ENCODE peak calls at places on chromosomes 4 and X, in four cellular contexts. D is uterus, Q is OCI-LY7, V is HCT116. B is an unnamed sample.

GRCh38 chr4:2417196-2417764 is 1.2 kb downstream of the ZFYVE28 start:
- DNase-seq in V (no peak), D (no peak), Q (no peak), B (no peak)

GRCh38 chr4:120672558-120673147 is 249.9 kb downstream of the PRDM5 start:
- DNase-seq in V (no peak), D (no peak), Q (no peak), B (no peak)

GRCh38 chr4:41070516-41071281 is 143.6 kb downstream of the APBB2 start:
- DNase-seq in Q (no peak), D (no peak), V (no peak), B (no peak)

GRCh38 chr4:23822181-23822580 is 67.7 kb downstream of the PPARGC1A start:
- DNase-seq in D (no peak), V (no peak), Q (no peak), B (no peak)

GRCh38 chrX:281166-281999 is at the start of gene PLCXD1:
- DNase-seq in D (no peak), V (no peak), Q (peak; percentile 84), B (no peak)

GRCh38 chr4:35725131-35725530 is 519.2 kb downstream of the ARAP2 start:
- DNase-seq in Q (peak; percentile 2), D (no peak), V (no peak), B (no peak)

GRCh38 chrX:2782778-2783177 is 30.9 kb downstream of the XG start:
- DNase-seq in Q (no peak), V (no peak), D (no peak), B (no peak)

GRCh38 chr4:75830906-75831305 is 71.3 kb downstream of the PPEF2 start:
- DNase-seq in Q (no peak), D (no peak), V (no peak), B (no peak)

GRCh38 chr4:149164282-149164681 is 651.4 kb downstream of the IQCM start:
- DNase-seq in V (no peak), D (no peak), Q (no peak), B (no peak)

GRCh38 chrX:153735274-153735673 is 10.6 kb downstream of the ABCD1 start:
- DNase-seq in Q (peak; percentile 46), D (no peak), V (no peak), B (no peak)

GRCh38 chr4:84971319-84971932 is 4.9 kb upstream of the WDFY3 start:
- DNase-seq in Q (peak; percentile 23), D (no peak), V (peak; percentile 26), B (no peak)

GRCh38 chrX:150693782-150694574 is 782 bp downstream of the MTMR1 start:
- DNase-seq in D (no peak), V (peak; percentile 8), Q (peak; percentile 93), B (peak; percentile 66)

GRCh38 chr4:169745291-169745690 is 12.5 kb downstream of the HPF1 start:
- DNase-seq in Q (no peak), V (no peak), D (no peak), B (no peak)

GRCh38 chr4:105483840-105484239 is 10.0 kb upstream of the PPA2 start:
- DNase-seq in Q (no peak), D (no peak), V (no peak), B (no peak)

GRCh38 chr4:132809298-132810032 is 339.6 kb upstream of the PCDH10 start:
- DNase-seq in D (no peak), V (no peak), Q (peak; percentile 2), B (no peak)

GRCh38 chr4:56648245-56649151 is 32.6 kb downstream of the HOPX start:
- DNase-seq in D (no peak), Q (no peak), V (no peak), B (no peak)

GRCh38 chr4:123359449-123360306 is 36.9 kb upstream of the SPRY1 start:
- DNase-seq in Q (peak; percentile 73), D (no peak), V (no peak), B (no peak)

GRCh38 chrX:114152130-114152529 is 431.8 kb upstream of the HTR2C start:
- DNase-seq in V (peak; percentile 65), Q (no peak), D (no peak), B (no peak)

GRCh38 chr4:4386296-4386735 is 586 bp upstream of the NSG1 start:
- DNase-seq in V (no peak), D (no peak), Q (peak; percentile 66), B (no peak)

GRCh38 chr4:113145519-113146291 is 96.3 kb downstream of the ANK2 start:
- DNase-seq in D (no peak), V (no peak), Q (no peak), B (no peak)

GRCh38 chr4:6352031-6352763 is 82.5 kb downstream of the WFS1 start:
- DNase-seq in V (no peak), Q (no peak), D (no peak), B (no peak)

GRCh38 chr4:2923141-2923551 is 40.1 kb downstream of the NOP14 start:
- DNase-seq in V (no peak), Q (no peak), D (peak; percentile 9), B (peak; percentile 4)

GRCh38 chr4:119550857-119551532 is 77.6 kb downstream of the PDE5A start:
- DNase-seq in Q (no peak), D (no peak), V (no peak), B (no peak)

GRCh38 chr4:173013232-173013932 is 155.2 kb upstream of the GALNT7 start:
- DNase-seq in Q (peak; percentile 59), D (peak; percentile 52), V (no peak), B (no peak)

GRCh38 chr4:82718067-82718935 is 80.3 kb downstream of the SCD5 start:
- DNase-seq in Q (no peak), V (no peak), D (peak; percentile 56), B (peak; percentile 79)

GRCh38 chrX:45751156-45751555 is 550.5 kb upstream of the DIPK2B start:
- DNase-seq in V (no peak), Q (no peak), D (no peak), B (no peak)
- H3K36me3 ChIP-seq in V (peaks cover 28% of the 10 kb centered on the region), Q (no peaks in the 10 kb centered on the region), D (peaks cover 3% of the 10 kb centered on the region), B (no peaks in the 10 kb centered on the region)

DNA sequence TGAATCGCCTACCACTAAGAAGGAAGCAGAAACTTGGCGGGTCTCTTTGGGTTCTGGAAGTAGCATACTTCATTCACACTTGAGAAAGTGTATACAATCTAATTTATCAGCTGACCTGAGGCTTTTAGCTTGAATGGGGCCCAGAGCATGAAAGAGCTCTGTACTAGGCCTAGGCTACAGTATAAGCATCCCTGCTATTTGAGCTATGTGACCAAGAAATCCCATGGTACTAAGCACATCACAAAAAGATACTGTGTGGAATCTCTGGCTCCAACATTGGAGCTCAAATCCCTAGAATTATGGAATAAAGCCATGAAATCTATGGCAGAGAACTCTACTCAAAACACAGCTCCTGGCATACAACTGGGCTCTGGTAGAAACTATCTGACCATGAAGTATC is 43.9 kb upstream of the CCDC149 start:
- DNase-seq in D (no peak), Q (no peak), V (no peak), B (no peak)
- H3K9me3 ChIP-seq in D (no peaks in the 10 kb centered on the region), Q (no peaks in the 10 kb centered on the region), V (no peaks in the 10 kb centered on the region), B (no peaks in the 10 kb centered on the region)

GRCh38 chr4:115790812-115791211 is 677.4 kb upstream of the NDST4 start:
- DNase-seq in Q (no peak), D (no peak), V (no peak), B (no peak)
- TF ChIP-seq CTCF in Q (peak; percentile 54), D (no peak), V (no peak), B (no peak)

DNA sequence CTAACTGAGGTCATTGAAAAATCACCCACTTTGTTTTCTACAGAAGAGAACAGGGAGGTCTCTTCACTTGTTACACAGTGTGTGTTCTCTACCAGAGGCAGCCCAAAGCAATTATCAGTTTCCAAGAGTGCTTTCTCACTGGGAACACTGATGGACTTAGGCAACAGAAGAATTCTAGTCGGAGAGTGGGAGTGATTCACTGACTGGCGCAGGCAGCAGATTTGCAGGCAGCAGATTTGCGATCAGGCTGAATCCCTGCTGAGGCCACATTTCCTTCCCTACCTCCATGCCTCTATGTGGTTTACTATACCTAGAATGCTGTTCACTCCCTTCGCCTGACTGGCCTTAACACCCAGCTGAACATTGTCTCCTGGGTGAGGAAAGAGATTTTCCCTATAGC is 6.6 kb downstream of the OCIAD2 start:
- DNase-seq in Q (no peak), D (no peak), V (no peak), B (no peak)
- H3K36me3 ChIP-seq in Q (peaks cover 92% of the 10 kb centered on the region), D (no peaks in the 10 kb centered on the region), V (peaks cover 9% of the 10 kb centered on the region), B (no peaks in the 10 kb centered on the region)

GRCh38 chr4:151468715-151469696 is 60.0 kb downstream of the FHIP1A start:
- DNase-seq in D (no peak), V (no peak), Q (no peak), B (no peak)
- H3K9me3 ChIP-seq in D (no peaks in the 10 kb centered on the region), V (no peaks in the 10 kb centered on the region), Q (no peaks in the 10 kb centered on the region), B (no peaks in the 10 kb centered on the region)

GRCh38 chr4:81470456-81471327 is 1.0 kb downstream of the RASGEF1B start:
- DNase-seq in D (peak; percentile 28), Q (peak; percentile 48), V (no peak), B (peak; percentile 72)
- TF ChIP-seq CTCF in D (no peak), Q (peak; percentile 50), V (no peak), B (no peak)

DNA sequence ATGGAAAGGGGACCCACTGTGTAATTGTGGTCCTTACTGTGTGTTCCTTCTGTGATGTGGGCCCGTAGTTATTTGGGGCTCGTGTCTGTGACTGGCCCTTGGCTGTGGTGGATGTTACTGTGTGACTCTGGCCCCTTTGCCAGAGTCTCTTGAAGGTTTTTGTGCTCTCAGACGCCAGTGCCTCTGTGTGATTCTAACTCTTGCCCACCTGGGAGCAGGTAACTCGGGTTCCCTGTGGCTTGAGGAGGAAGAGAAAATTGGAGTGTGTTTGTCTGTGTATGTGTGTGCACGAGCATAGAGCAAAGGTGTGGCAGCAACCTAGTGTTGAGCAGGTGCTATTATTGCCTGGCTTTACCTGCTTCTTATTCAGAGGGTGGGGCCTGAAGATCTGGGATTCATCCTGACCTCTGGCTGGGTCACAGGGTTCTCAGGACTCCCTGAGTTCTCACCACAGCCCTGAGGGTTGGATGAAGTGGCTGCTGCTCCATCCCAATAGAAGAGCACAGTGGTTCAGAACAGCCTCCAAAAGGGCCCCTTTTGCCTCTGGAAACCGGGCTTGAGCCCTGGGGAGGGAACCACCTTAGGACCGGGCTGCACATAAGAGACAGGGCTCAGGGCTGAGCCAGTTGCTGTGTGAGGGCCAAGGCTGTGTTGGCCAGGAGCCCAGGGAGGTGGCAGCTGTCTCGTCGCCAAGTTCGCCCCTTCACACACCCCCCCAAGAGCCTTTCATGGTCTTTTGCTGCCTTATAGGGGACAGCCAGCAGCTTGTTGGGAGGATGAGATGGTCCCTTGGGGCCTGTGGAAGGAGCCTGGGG is 1.3 kb downstream of the RBM10 start:
- DNase-seq in Q (no peak), D (no peak), V (no peak), B (no peak)
- H3K36me3 ChIP-seq in Q (peaks cover 43% of the 10 kb centered on the region), D (no peaks in the 10 kb centered on the region), V (no peaks in the 10 kb centered on the region), B (no peaks in the 10 kb centered on the region)